ENCODE peak calls at places on chromosomes 3 and 15, in four cellular contexts. One of them, this sample, is unnamed.

GRCh38 chr3:42934111-42934510 is 28.2 kb downstream of the ZNF662 start:
- DNase-seq in body of pancreas: no peak
- DNase-seq in cardiac muscle cell: no peak
- DNase-seq in brain microvascular endothelial cell: no peak
- DNase-seq in this sample: no peak

GRCh38 chr3:147361671-147362420 is 44.5 kb downstream of the ZIC4 start:
- DNase-seq in body of pancreas: peak
- DNase-seq in cardiac muscle cell: no peak
- DNase-seq in brain microvascular endothelial cell: peak
- DNase-seq in this sample: no peak

GRCh38 chr3:42302924-42303634 is 37.1 kb upstream of the CCK start:
- DNase-seq in body of pancreas: no peak
- DNase-seq in cardiac muscle cell: no peak
- DNase-seq in brain microvascular endothelial cell: no peak
- DNase-seq in this sample: no peak

GRCh38 chr15:36053746-36054145 is 507.8 kb upstream of the DPH6 start:
- DNase-seq in body of pancreas: no peak
- DNase-seq in cardiac muscle cell: no peak
- DNase-seq in brain microvascular endothelial cell: no peak
- DNase-seq in this sample: no peak

GRCh38 chr3:11118181-11118682 is 36.1 kb upstream of the HRH1 start:
- DNase-seq in body of pancreas: no peak
- DNase-seq in cardiac muscle cell: no peak
- DNase-seq in brain microvascular endothelial cell: peak
- DNase-seq in this sample: no peak

GRCh38 chr3:143321058-143321769 is 201.6 kb downstream of the CHST2 start:
- DNase-seq in body of pancreas: no peak
- DNase-seq in cardiac muscle cell: no peak
- DNase-seq in brain microvascular endothelial cell: no peak
- DNase-seq in this sample: no peak

GRCh38 chr15:25176991-25177954 is 222.5 kb downstream of the SNRPN start:
- DNase-seq in body of pancreas: no peak
- DNase-seq in cardiac muscle cell: no peak
- DNase-seq in brain microvascular endothelial cell: no peak
- DNase-seq in this sample: peak

GRCh38 chr3:120544361-120544760 is 51.8 kb upstream of the NDUFB4 start:
- DNase-seq in body of pancreas: no peak
- DNase-seq in cardiac muscle cell: no peak
- DNase-seq in brain microvascular endothelial cell: no peak
- DNase-seq in this sample: no peak

GRCh38 chr15:85047271-85047948 is 65.8 kb downstream of the PDE8A start:
- DNase-seq in body of pancreas: peak
- DNase-seq in cardiac muscle cell: peak
- DNase-seq in brain microvascular endothelial cell: peak
- DNase-seq in this sample: no peak

GRCh38 chr3:58470363-58471024 is 21.4 kb upstream of the KCTD6 start:
- DNase-seq in body of pancreas: no peak
- DNase-seq in cardiac muscle cell: no peak
- DNase-seq in brain microvascular endothelial cell: no peak
- DNase-seq in this sample: peak

GRCh38 chr15:67824900-67825879 is at the start of gene SKOR1:
- DNase-seq in body of pancreas: no peak
- DNase-seq in cardiac muscle cell: peak
- DNase-seq in brain microvascular endothelial cell: peak
- DNase-seq in this sample: no peak

GRCh38 chr15:31309893-31310606 is 16.6 kb upstream of the KLF13 start:
- DNase-seq in body of pancreas: no peak
- DNase-seq in cardiac muscle cell: no peak
- DNase-seq in brain microvascular endothelial cell: no peak
- DNase-seq in this sample: peak

GRCh38 chr3:196138927-196139680 is 57.2 kb upstream of the TFRC start:
- DNase-seq in body of pancreas: no peak
- DNase-seq in cardiac muscle cell: no peak
- DNase-seq in brain microvascular endothelial cell: no peak
- DNase-seq in this sample: no peak

GRCh38 chr15:57377478-57377847 is 1.2 kb downstream of the CGNL1 start:
- DNase-seq in body of pancreas: no peak
- DNase-seq in cardiac muscle cell: no peak
- DNase-seq in brain microvascular endothelial cell: no peak
- DNase-seq in this sample: no peak

GRCh38 chr15:78389356-78389755 is 48.7 kb upstream of the IREB2 start:
- DNase-seq in body of pancreas: no peak
- DNase-seq in cardiac muscle cell: no peak
- DNase-seq in brain microvascular endothelial cell: no peak
- DNase-seq in this sample: no peak

GRCh38 chr3:63508775-63509174 is 143.7 kb upstream of the SNTN start:
- DNase-seq in body of pancreas: no peak
- DNase-seq in cardiac muscle cell: no peak
- DNase-seq in brain microvascular endothelial cell: no peak
- DNase-seq in this sample: no peak

GRCh38 chr15:98582900-98583554 is 65.3 kb upstream of the IGF1R start:
- DNase-seq in body of pancreas: no peak
- DNase-seq in cardiac muscle cell: no peak
- DNase-seq in brain microvascular endothelial cell: no peak
- DNase-seq in this sample: peak

GRCh38 chr3:82773207-82773606 is 1011.8 kb upstream of the GBE1 start:
- DNase-seq in body of pancreas: no peak
- DNase-seq in cardiac muscle cell: no peak
- DNase-seq in brain microvascular endothelial cell: no peak
- DNase-seq in this sample: no peak

GRCh38 chr3:153215971-153216370 is 53.9 kb downstream of the RAP2B start:
- DNase-seq in body of pancreas: no peak
- DNase-seq in cardiac muscle cell: no peak
- DNase-seq in brain microvascular endothelial cell: no peak
- DNase-seq in this sample: no peak

GRCh38 chr15:69841046-69841828 is 256.5 kb downstream of the TLE3 start:
- DNase-seq in body of pancreas: no peak
- DNase-seq in cardiac muscle cell: no peak
- DNase-seq in brain microvascular endothelial cell: no peak
- DNase-seq in this sample: no peak

GRCh38 chr15:33131880-33132279 is 62.6 kb downstream of the FMN1 start:
- DNase-seq in body of pancreas: no peak
- DNase-seq in cardiac muscle cell: no peak
- DNase-seq in brain microvascular endothelial cell: peak
- DNase-seq in this sample: no peak

GRCh38 chr3:188361888-188362287 is 207.9 kb downstream of the LPP start:
- DNase-seq in body of pancreas: no peak
- DNase-seq in cardiac muscle cell: no peak
- DNase-seq in brain microvascular endothelial cell: no peak
- DNase-seq in this sample: no peak

GRCh38 chr3:197810901-197811300 is 19.8 kb downstream of the LRCH3 start:
- DNase-seq in body of pancreas: no peak
- DNase-seq in cardiac muscle cell: no peak
- DNase-seq in brain microvascular endothelial cell: no peak
- DNase-seq in this sample: no peak

GRCh38 chr3:108110965-108111364 is 20.1 kb upstream of the CD47 start:
- DNase-seq in body of pancreas: no peak
- DNase-seq in cardiac muscle cell: no peak
- DNase-seq in brain microvascular endothelial cell: no peak
- DNase-seq in this sample: no peak

GRCh38 chr15:78049691-78050440 is 27.6 kb downstream of the TBC1D2B start:
- DNase-seq in body of pancreas: peak
- DNase-seq in cardiac muscle cell: no peak
- DNase-seq in brain microvascular endothelial cell: no peak
- DNase-seq in this sample: no peak

GRCh38 chr3:136819784-136820640 is 1.1 kb downstream of the SLC35G2 start:
- DNase-seq in body of pancreas: peak
- DNase-seq in cardiac muscle cell: peak
- DNase-seq in brain microvascular endothelial cell: peak
- DNase-seq in this sample: no peak

GRCh38 chr3:33287672-33288282 is 10.5 kb downstream of the FBXL2 start:
- DNase-seq in body of pancreas: no peak
- DNase-seq in cardiac muscle cell: no peak
- DNase-seq in brain microvascular endothelial cell: no peak
- DNase-seq in this sample: no peak

GRCh38 chr15:44315773-44316465 is 27.4 kb downstream of the GOLM2 start:
- DNase-seq in body of pancreas: no peak
- DNase-seq in cardiac muscle cell: no peak
- DNase-seq in brain microvascular endothelial cell: no peak
- DNase-seq in this sample: no peak

GRCh38 chr15:83766326-83766725 is 112.4 kb downstream of the ADAMTSL3 start:
- DNase-seq in body of pancreas: no peak
- DNase-seq in cardiac muscle cell: no peak
- DNase-seq in brain microvascular endothelial cell: peak
- DNase-seq in this sample: no peak

GRCh38 chr15:78906310-78906608 is 33.6 kb downstream of the MORF4L1 start:
- DNase-seq in body of pancreas: peak
- DNase-seq in cardiac muscle cell: no peak
- DNase-seq in brain microvascular endothelial cell: peak
- DNase-seq in this sample: no peak

GRCh38 chr15:40736575-40736974 is 18.5 kb downstream of the RMDN3 start:
- DNase-seq in body of pancreas: no peak
- DNase-seq in cardiac muscle cell: no peak
- DNase-seq in brain microvascular endothelial cell: no peak
- DNase-seq in this sample: no peak

GRCh38 chr15:40739042-40739441 is 16.0 kb downstream of the RMDN3 start:
- DNase-seq in body of pancreas: no peak
- DNase-seq in cardiac muscle cell: no peak
- DNase-seq in brain microvascular endothelial cell: no peak
- DNase-seq in this sample: no peak

GRCh38 chr15:40743466-40743865 is 11.6 kb downstream of the RMDN3 start:
- DNase-seq in body of pancreas: no peak
- DNase-seq in cardiac muscle cell: no peak
- DNase-seq in brain microvascular endothelial cell: no peak
- DNase-seq in this sample: no peak

GRCh38 chr15:40737048-40737447 is 18.0 kb downstream of the RMDN3 start:
- DNase-seq in body of pancreas: no peak
- DNase-seq in cardiac muscle cell: no peak
- DNase-seq in brain microvascular endothelial cell: no peak
- DNase-seq in this sample: no peak

GRCh38 chr15:40739854-40740253 is 15.2 kb downstream of the RMDN3 start:
- DNase-seq in body of pancreas: no peak
- DNase-seq in cardiac muscle cell: no peak
- DNase-seq in brain microvascular endothelial cell: no peak
- DNase-seq in this sample: no peak
- TF ChIP-seq CTCF in body of pancreas: no peak
- TF ChIP-seq CTCF in cardiac muscle cell: no peak
- TF ChIP-seq CTCF in brain microvascular endothelial cell: peak
- TF ChIP-seq CTCF in this sample: no peak

DNA sequence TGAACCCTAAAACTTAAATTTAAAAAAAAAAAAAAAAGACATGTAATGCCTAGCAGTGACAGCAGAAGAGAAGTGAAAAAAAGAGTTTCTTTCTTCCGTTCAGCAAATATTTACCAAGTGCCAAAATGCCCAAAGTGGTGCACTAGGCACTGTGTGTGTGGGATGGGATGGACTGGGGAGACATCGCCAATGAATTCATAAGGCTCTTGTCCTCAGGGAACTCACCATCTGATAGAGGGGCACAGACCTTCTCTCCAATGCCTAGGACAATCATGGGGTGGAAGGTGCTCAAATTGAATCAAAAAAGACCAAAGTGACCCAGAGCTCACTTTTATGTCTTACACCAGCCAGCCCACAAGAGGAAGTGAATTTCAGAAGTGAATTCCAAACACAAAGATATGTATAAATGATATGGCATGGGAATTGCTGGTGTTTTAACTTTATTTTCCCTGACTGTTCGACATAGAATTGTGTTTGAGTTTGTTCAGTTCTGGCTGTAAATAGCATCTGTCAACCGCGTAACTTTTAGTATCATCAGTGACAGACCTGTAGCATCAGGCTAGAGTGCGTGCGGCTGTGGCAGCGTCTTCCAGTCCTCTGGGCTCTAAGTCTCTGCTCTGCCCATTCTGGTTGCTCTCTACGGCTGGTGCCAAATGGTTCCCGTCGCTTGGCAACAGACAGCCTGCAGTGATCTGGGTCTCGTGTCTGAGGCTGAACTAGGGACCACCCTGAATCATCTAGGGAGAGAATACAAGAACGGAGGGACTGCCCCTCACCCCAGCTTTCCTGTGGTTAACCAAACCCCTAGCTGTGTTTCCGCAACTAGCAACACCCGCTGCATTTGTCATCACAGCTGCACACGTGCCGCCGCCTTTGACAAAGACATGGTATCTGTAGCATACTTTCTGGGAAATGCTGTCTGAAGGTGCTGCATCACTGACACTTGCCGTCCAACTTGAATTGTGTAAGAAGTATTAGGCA is 154.0 kb upstream of the THBS1 start:
- DNase-seq in body of pancreas: peak
- DNase-seq in cardiac muscle cell: no peak
- DNase-seq in brain microvascular endothelial cell: peak
- DNase-seq in this sample: no peak
- TF ChIP-seq CTCF in body of pancreas: no peak
- TF ChIP-seq CTCF in cardiac muscle cell: no peak
- TF ChIP-seq CTCF in brain microvascular endothelial cell: no peak
- TF ChIP-seq CTCF in this sample: no peak

DNA sequence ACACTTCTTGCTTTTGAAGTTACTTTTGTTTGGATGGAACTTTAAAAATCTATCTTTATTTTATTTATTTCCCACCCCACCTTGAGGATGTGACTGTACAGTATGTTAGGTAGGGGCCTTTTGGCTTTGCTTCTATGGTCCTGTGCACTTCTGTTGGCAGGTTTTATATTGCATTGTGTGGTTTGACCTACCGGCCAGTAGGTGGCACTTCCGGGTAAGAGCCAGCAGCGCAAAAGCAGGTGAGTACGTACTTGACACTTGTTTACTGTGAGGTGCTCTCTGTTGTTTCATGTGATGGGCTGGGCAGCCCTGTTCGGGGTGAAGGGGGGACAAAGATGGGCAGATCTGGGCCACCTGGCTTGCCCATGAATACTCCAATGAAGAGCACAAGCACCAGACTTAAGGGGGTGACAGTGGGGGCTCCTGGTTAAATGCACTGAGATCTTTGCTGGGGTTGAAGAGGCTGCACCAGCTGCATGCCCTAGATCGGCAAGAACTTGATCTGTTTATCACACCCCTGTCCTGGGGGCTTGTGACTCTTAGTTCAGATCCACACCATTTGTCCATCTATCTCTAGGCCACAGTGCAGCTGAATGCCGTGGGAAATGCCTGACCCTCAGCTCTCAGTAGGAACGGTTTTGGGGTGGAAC is 131.6 kb downstream of the NLGN1 start:
- DNase-seq in body of pancreas: peak
- DNase-seq in cardiac muscle cell: peak
- DNase-seq in brain microvascular endothelial cell: no peak
- DNase-seq in this sample: no peak
- TF ChIP-seq CTCF in body of pancreas: peak
- TF ChIP-seq CTCF in cardiac muscle cell: peak
- TF ChIP-seq CTCF in brain microvascular endothelial cell: peak
- TF ChIP-seq CTCF in this sample: peak

DNA sequence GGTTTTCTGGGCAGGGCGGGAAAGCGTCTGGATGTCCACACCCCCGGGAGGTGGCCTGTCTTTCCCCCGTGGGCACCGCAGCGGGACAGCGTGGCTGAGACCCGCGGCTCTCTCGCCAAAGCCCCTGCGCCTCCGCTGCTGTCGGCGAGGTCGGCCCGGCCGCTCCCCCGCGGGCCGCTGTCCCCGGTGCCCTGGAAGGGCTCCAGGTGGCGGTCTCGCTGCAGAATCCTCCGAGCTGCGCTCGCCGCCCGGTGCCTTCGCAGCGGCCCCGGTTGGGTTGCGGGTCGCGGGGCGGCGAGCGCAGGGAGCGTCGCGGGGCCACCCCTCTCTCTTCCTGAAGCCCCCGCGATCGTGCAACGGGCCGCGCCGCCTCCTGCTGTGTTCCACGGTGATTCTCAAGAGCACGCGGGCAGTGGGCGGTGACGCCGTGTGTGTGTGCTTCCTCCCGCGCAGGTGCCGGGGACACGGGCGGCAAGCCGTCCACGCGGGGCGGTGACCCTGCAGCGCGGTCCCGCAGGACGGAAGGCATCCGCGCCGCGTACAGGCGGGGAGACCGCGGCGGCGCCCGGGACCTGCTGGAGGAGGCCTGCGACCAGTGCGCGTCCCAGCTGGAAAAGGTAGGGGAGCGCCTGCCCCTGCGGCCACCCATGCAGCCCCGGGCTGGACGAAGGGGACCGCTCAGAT is 54.3 kb downstream of the LRRK1 start:
- DNase-seq in body of pancreas: no peak
- DNase-seq in cardiac muscle cell: peak
- DNase-seq in brain microvascular endothelial cell: no peak
- DNase-seq in this sample: no peak
- TF ChIP-seq CTCF in body of pancreas: no peak
- TF ChIP-seq CTCF in cardiac muscle cell: no peak
- TF ChIP-seq CTCF in brain microvascular endothelial cell: no peak
- TF ChIP-seq CTCF in this sample: no peak